ENCODE peak calls at places on chromosome 1, in four cellular contexts. T is 8988T; L is posterior vena cava; N is stimulated activated CD4-positive, alpha-beta T cell treated with anti-CD3 and anti-CD28 coated beads, TNF-alpha, amount 100 ng/mL, for 1 hour. D is an unnamed sample.

GRCh38 chr1:91891486-91891885 is 5.5 kb upstream of the TGFBR3 start:
- DNase-seq in L (no peak), N (no peak), T (no peak), D (no peak)

GRCh38 chr1:160416369-160416768 is 16.0 kb downstream of the VANGL2 start:
- DNase-seq in L (no peak), N (no peak), T (peak), D (no peak)

GRCh38 chr1:32336963-32337675 is 1.1 kb upstream of the MARCKSL1 start:
- DNase-seq in L (no peak), N (no peak), T (no peak), D (peak)

GRCh38 chr1:50976890-50977574 is 7.0 kb downstream of the CDKN2C start:
- DNase-seq in L (no peak), N (no peak), T (no peak), D (peak)

GRCh38 chr1:3404301-3404700 is 50.2 kb upstream of the ARHGEF16 start:
- DNase-seq in L (no peak), N (no peak), T (no peak), D (no peak)

GRCh38 chr1:45018599-45019230 is 6.7 kb downstream of the UROD start:
- DNase-seq in L (peak), N (peak), T (peak), D (peak)

GRCh38 chr1:119254067-119254720 is 113.7 kb upstream of the WARS2 start:
- DNase-seq in N (no peak), L (no peak), T (no peak), D (no peak)

GRCh38 chr1:109228167-109228566 is 14.4 kb downstream of the SARS1 start:
- DNase-seq in T (no peak), N (no peak), L (no peak), D (no peak)

GRCh38 chr1:212247987-212248386 is 37.2 kb upstream of the PPP2R5A start:
- DNase-seq in L (no peak), N (no peak), T (no peak), D (no peak)

GRCh38 chr1:176450526-176450925 is 12.4 kb upstream of the PAPPA2 start:
- DNase-seq in N (no peak), L (no peak), T (no peak), D (no peak)

GRCh38 chr1:48200166-48200900 is 22.2 kb upstream of the SLC5A9 start:
- DNase-seq in L (no peak), T (no peak), N (no peak), D (no peak)

GRCh38 chr1:111948209-111949131 is 41.0 kb downstream of the KCND3 start:
- DNase-seq in N (no peak), T (no peak), L (peak), D (peak)

GRCh38 chr1:201683397-201683796 is 144.5 kb downstream of the NAV1 start:
- DNase-seq in N (no peak), L (no peak), T (no peak), D (no peak)

GRCh38 chr1:232164078-232164963 is 465.6 kb downstream of the SIPA1L2 start:
- DNase-seq in T (no peak), L (no peak), N (no peak), D (no peak)

GRCh38 chr1:154221815-154222081 is 993 bp downstream of the UBAP2L start:
- DNase-seq in L (no peak), N (no peak), T (no peak), D (no peak)

GRCh38 chr1:40039245-40039756 is 1.2 kb upstream of the CAP1 start:
- DNase-seq in T (no peak), L (no peak), N (no peak), D (no peak)

D was measured in upper lobe of right lung.